ENCODE peak calls at places on chromosomes 12 and 14, in ten cellular contexts. Z, T, C, G, U, K, E, I, J and N are unnamed samples.

GRCh38 chr14:92436115-92436776 is 77.3 kb upstream of the RIN3 start:
- DNase-seq in Z (no peak), T (no peak), C (no peak), G (no peak), U (no peak), K (no peak), E (no peak), I (no peak), J (no peak), N (no peak)

GRCh38 chr12:75602111-75602510 is 90.7 kb upstream of the KRR1 start:
- DNase-seq in Z (no peak), T (no peak), C (no peak), G (no peak), U (no peak), K (no peak), E (no peak), I (peak; percentile 67), J (no peak), N (no peak)

GRCh38 chr12:76037130-76038105 is 5.8 kb upstream of the PHLDA1 start:
- DNase-seq in Z (peak; percentile 93), T (peak; percentile 85), C (peak; percentile 20), G (peak; percentile 87), U (no peak), K (peak; percentile 87), E (peak; percentile 61), I (peak; percentile 90), J (peak; percentile 34), N (peak; percentile 84)

GRCh38 chr12:116497051-116497529 is 62.1 kb upstream of the MAP1LC3B2 start:
- DNase-seq in Z (no peak), T (no peak), C (no peak), G (no peak), U (peak; percentile 74), K (no peak), E (no peak), I (no peak), J (no peak), N (no peak)

GRCh38 chr12:85580562-85581168 is 255.5 kb downstream of the RASSF9 start:
- DNase-seq in Z (no peak), T (no peak), C (no peak), G (no peak), U (no peak), K (peak; percentile 82), E (no peak), I (no peak), J (no peak), N (no peak)

GRCh38 chr12:95205685-95206084 is 11.6 kb downstream of the FGD6 start:
- DNase-seq in Z (peak; percentile 87), T (no peak), C (peak; percentile 55), G (peak; percentile 90), U (no peak), K (peak; percentile 84), E (no peak), I (no peak), J (no peak), N (peak; percentile 57)

GRCh38 chr12:99960312-99960711 is 24.4 kb downstream of the ANKS1B start:
- DNase-seq in Z (no peak), T (no peak), C (no peak), G (no peak), U (no peak), K (peak; percentile 81), E (no peak), I (no peak), J (no peak), N (no peak)

GRCh38 chr14:29442720-29443119 is 484.9 kb downstream of the PRKD1 start:
- DNase-seq in Z (peak; percentile 36), T (no peak), C (no peak), G (peak; percentile 79), U (no peak), K (peak; percentile 76), E (no peak), I (no peak), J (no peak), N (no peak)

GRCh38 chr12:53670966-53671365 is 4.9 kb downstream of the ATP5MC2 start:
- DNase-seq in Z (no peak), T (no peak), C (no peak), G (no peak), U (no peak), K (no peak), E (no peak), I (no peak), J (no peak), N (no peak)

GRCh38 chr12:111437816-111438454 is 32.2 kb downstream of the SH2B3 start:
- DNase-seq in Z (peak; percentile 75), T (no peak), C (peak; percentile 29), G (peak; percentile 88), U (no peak), K (peak; percentile 95), E (no peak), I (no peak), J (no peak), N (no peak)

GRCh38 chr12:56720696-56721615 is 4.1 kb downstream of the NACA start:
- DNase-seq in Z (no peak), T (no peak), C (no peak), G (no peak), U (no peak), K (no peak), E (peak; percentile 72), I (no peak), J (no peak), N (no peak)

DNA sequence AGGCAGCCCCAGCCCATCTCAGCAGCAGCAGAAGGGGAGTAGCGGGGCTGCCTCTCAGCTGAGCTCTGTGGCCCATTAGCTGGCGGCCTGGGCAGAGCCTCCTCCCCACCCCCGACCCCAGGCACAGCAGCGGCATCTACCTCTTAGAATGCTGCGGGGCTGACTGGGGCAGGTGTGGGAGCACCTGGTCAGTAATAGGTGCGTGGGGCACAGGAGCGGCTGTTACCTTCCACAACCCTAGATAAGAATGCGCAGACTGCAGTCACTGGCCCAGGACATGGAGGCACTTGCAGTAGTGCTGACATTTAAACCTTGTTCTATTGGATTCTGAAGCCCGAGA is 35.6 kb downstream of the SYNE3 start:
- DNase-seq in Z (no peak), T (no peak), C (no peak), G (no peak), U (no peak), K (no peak), E (no peak), I (no peak), J (no peak), N (no peak)
- H2AFZ ChIP-seq in Z (no peak overlapping the region), T (no peak overlapping the region), C (no peak overlapping the region), G (no peak overlapping the region), U (no peak overlapping the region), K (no peak overlapping the region), E (no peak overlapping the region), I (no peak overlapping the region), J (no peak overlapping the region), N (no peak overlapping the region)

GRCh38 chr14:90103808-90104207 is 42.0 kb downstream of the KCNK13 start:
- DNase-seq in Z (no peak), T (no peak), C (peak; percentile 2), G (no peak), U (no peak), K (no peak), E (no peak), I (no peak), J (no peak), N (no peak)
- H3K4me1 ChIP-seq in Z (no peaks in the 10 kb centered on the region), T (no peaks in the 10 kb centered on the region), C (peaks cover 14% of the 10 kb centered on the region), G (no peaks in the 10 kb centered on the region), U (peaks cover 8% of the 10 kb centered on the region), K (no peaks in the 10 kb centered on the region), E (no peaks in the 10 kb centered on the region), I (no peaks in the 10 kb centered on the region), J (no peaks in the 10 kb centered on the region), N (no peaks in the 10 kb centered on the region)

GRCh38 chr12:31387011-31387410 is 61.1 kb upstream of the SINHCAF start:
- DNase-seq in Z (no peak), T (no peak), C (no peak), G (no peak), U (no peak), K (no peak), E (no peak), I (no peak), J (no peak), N (no peak)

GRCh38 chr12:31387466-31387865 is 61.5 kb upstream of the SINHCAF start:
- DNase-seq in Z (no peak), T (no peak), C (no peak), G (no peak), U (no peak), K (no peak), E (no peak), I (no peak), J (no peak), N (no peak)

GRCh38 chr12:31390991-31391390 is 65.0 kb upstream of the SINHCAF start:
- DNase-seq in Z (no peak), T (no peak), C (no peak), G (no peak), U (no peak), K (no peak), E (no peak), I (no peak), J (no peak), N (no peak)

GRCh38 chr12:31388713-31389112 is 62.8 kb upstream of the SINHCAF start:
- DNase-seq in Z (no peak), T (no peak), C (no peak), G (no peak), U (no peak), K (no peak), E (no peak), I (no peak), J (no peak), N (no peak)

GRCh38 chr12:31386364-31386777 is 60.4 kb upstream of the SINHCAF start:
- DNase-seq in Z (no peak), T (no peak), C (no peak), G (no peak), U (no peak), K (no peak), E (no peak), I (no peak), J (no peak), N (no peak)
- H2AFZ ChIP-seq in Z (no peak overlapping the region), T (no peak overlapping the region), C (no peak overlapping the region), G (peak overlapping the region; percentile 36), U (no peak overlapping the region), K (no peak overlapping the region), E (no peak overlapping the region), I (no peak overlapping the region), J (no peak overlapping the region), N (no peak overlapping the region)

GRCh38 chr14:91253795-91254323 is 9.4 kb upstream of the GPR68 start:
- DNase-seq in Z (no peak), T (no peak), C (no peak), G (no peak), U (no peak), K (no peak), E (no peak), I (no peak), J (no peak), N (no peak)
- H3K4me1 ChIP-seq in Z (peaks cover 2% of the 10 kb centered on the region), T (peaks cover 75% of the 10 kb centered on the region), C (no peaks in the 10 kb centered on the region), G (peaks cover 2% of the 10 kb centered on the region), U (peaks cover 12% of the 10 kb centered on the region), K (peaks cover 7% of the 10 kb centered on the region), E (peaks cover 30% of the 10 kb centered on the region), I (peaks cover 32% of the 10 kb centered on the region), J (peaks cover 37% of the 10 kb centered on the region), N (peaks cover 11% of the 10 kb centered on the region)

GRCh38 chr12:57739387-57739786 is 845 bp upstream of the AGAP2 start:
- DNase-seq in Z (no peak), T (no peak), C (no peak), G (no peak), U (no peak), K (no peak), E (no peak), I (no peak), J (no peak), N (no peak)
- H2AFZ ChIP-seq in Z (no peak overlapping the region), T (no peak overlapping the region), C (no peak overlapping the region), G (no peak overlapping the region), U (no peak overlapping the region), K (no peak overlapping the region), E (no peak overlapping the region), I (no peak overlapping the region), J (no peak overlapping the region), N (no peak overlapping the region)